ENCODE peak calls at places on chromosomes 13 and 19, in seven cellular contexts. V is NT2/D1; O is ascending aorta; Q is colonic mucosa; X is adrenal gland; Z is effector memory CD4-positive, alpha-beta T cell; H is A549. P is an unnamed sample. For H3K4me1, the result is how much of the 10 kb centered on the place peaks cover.

GRCh38 chr19:35937345-35938281 is 1.4 kb downstream of the LRFN3 start:
- DNase-seq in X (no peak), V (no peak), Q (no peak), O (no peak), Z (no peak), H (no peak), P (no peak)

GRCh38 chr13:48493851-48494250 is 39.0 kb downstream of the RCBTB2 start:
- DNase-seq in Z (no peak), H (no peak), O (no peak), Q (no peak), V (no peak), X (no peak), P (no peak)

GRCh38 chr13:79941752-79942151 is 399.2 kb downstream of the SPRY2 start:
- DNase-seq in Q (no peak), X (no peak), O (no peak), Z (no peak), H (no peak), V (no peak), P (no peak)

GRCh38 chr19:14689598-14690503 is at the start of gene ZNF333:
- DNase-seq in V (peak), H (peak), X (peak), O (peak), Z (peak), Q (peak), P (peak)

GRCh38 chr19:43457809-43458208 is 7.6 kb downstream of the LYPD3 start:
- DNase-seq in H (no peak), Z (no peak), X (no peak), O (no peak), V (no peak), Q (no peak), P (no peak)

GRCh38 chr13:107034236-107034635 is 466.3 kb upstream of the ARGLU1 start:
- DNase-seq in V (no peak), Q (no peak), H (no peak), Z (no peak), X (no peak), O (no peak), P (no peak)

GRCh38 chr13:94236876-94237275 is 242.6 kb downstream of the DCT start:
- DNase-seq in O (no peak), H (no peak), Z (no peak), Q (no peak), X (no peak), V (no peak), P (no peak)

GRCh38 chr19:35738887-35739229 is 3.4 kb downstream of the IGFLR1 start:
- DNase-seq in H (no peak), V (no peak), Z (no peak), Q (no peak), O (no peak), X (no peak), P (no peak)

GRCh38 chr13:107069107-107069776 is 501.3 kb upstream of the ARGLU1 start:
- DNase-seq in X (no peak), V (no peak), Q (no peak), Z (no peak), O (no peak), H (peak), P (no peak)

GRCh38 chr13:57624565-57625435 is 6.7 kb upstream of the PCDH17 start:
- DNase-seq in Z (no peak), H (peak), V (no peak), X (peak), O (no peak), Q (no peak), P (peak)

GRCh38 chr19:48539503-48540096 is 12.4 kb upstream of the SULT2B1 start:
- DNase-seq in X (no peak), O (no peak), Z (no peak), V (no peak), Q (peak), H (peak), P (no peak)

GRCh38 chr19:54125713-54126112 is 10.2 kb downstream of the PRPF31 start:
- DNase-seq in H (no peak), V (no peak), O (no peak), Q (no peak), X (no peak), Z (no peak), P (no peak)

GRCh38 chr13:86870388-86870966 is 800.7 kb upstream of the SLITRK5 start:
- DNase-seq in O (no peak), Q (no peak), V (no peak), Z (no peak), X (no peak), H (peak), P (no peak)

GRCh38 chr13:42073683-42074082 is 25.2 kb downstream of the DGKH start:
- DNase-seq in V (no peak), Q (no peak), H (no peak), X (no peak), O (no peak), Z (no peak), P (no peak)

GRCh38 chr13:71643466-71643865 is 223.5 kb downstream of the DACH1 start:
- DNase-seq in O (no peak), V (no peak), H (no peak), X (no peak), Q (no peak), Z (no peak), P (no peak)

GRCh38 chr19:29927944-29928669 is 13.9 kb upstream of the URI1 start:
- DNase-seq in O (no peak), Z (no peak), H (no peak), V (no peak), Q (no peak), X (peak), P (no peak)

GRCh38 chr19:15436012-15436825 is 13.5 kb downstream of the WIZ start:
- DNase-seq in X (no peak), Q (no peak), Z (no peak), H (no peak), O (no peak), V (no peak), P (no peak)

GRCh38 chr13:94993608-94994007 is 281.3 kb upstream of the SOX21 start:
- DNase-seq in V (no peak), Z (no peak), O (no peak), H (no peak), Q (no peak), X (no peak), P (no peak)

GRCh38 chr13:20412761-20413355 is 112.8 kb downstream of the CRYL1 start:
- DNase-seq in X (no peak), O (no peak), Z (no peak), Q (no peak), V (peak), H (no peak), P (no peak)

GRCh38 chr19:41023193-41023592 is 32.1 kb downstream of the CYP2B6 start:
- DNase-seq in Z (no peak), X (no peak), V (no peak), Q (no peak), H (no peak), O (no peak), P (no peak)

GRCh38 chr13:100156786-100157185 is 67.9 kb downstream of the PCCA start:
- DNase-seq in V (no peak), X (no peak), H (no peak), Z (no peak), O (no peak), Q (no peak), P (no peak)

GRCh38 chr19:8001995-8002849 is 3.2 kb downstream of the ELAVL1 start:
- DNase-seq in V (peak), X (peak), H (peak), Z (peak), Q (peak), O (peak), P (peak)

GRCh38 chr13:106752584-106753202 is 184.8 kb upstream of the ARGLU1 start:
- DNase-seq in Q (no peak), Z (no peak), V (no peak), O (no peak), H (no peak), X (peak), P (no peak)

GRCh38 chr13:23160241-23161175 is 20.3 kb upstream of the SGCG start:
- DNase-seq in O (no peak), Z (no peak), Q (no peak), V (no peak), X (no peak), H (no peak), P (no peak)

GRCh38 chr13:64884976-64885375 is 2345.2 kb downstream of the PCDH9 start:
- DNase-seq in Q (no peak), X (no peak), Z (no peak), O (no peak), V (no peak), H (no peak), P (no peak)

GRCh38 chr13:66992183-66992582 is 238.0 kb downstream of the PCDH9 start:
- DNase-seq in H (peak), V (no peak), X (no peak), Z (no peak), O (no peak), Q (no peak), P (no peak)

GRCh38 chr13:24660023-24660806 is 20.0 kb upstream of the ATP12A start:
- DNase-seq in X (no peak), Z (no peak), V (no peak), O (no peak), Q (peak), H (no peak), P (no peak)

GRCh38 chr13:71115301-71115700 is 751.7 kb downstream of the DACH1 start:
- DNase-seq in X (no peak), O (no peak), H (no peak), Q (no peak), V (no peak), Z (no peak), P (no peak)

GRCh38 chr13:50179977-50180376 is 164.7 kb downstream of the KCNRG start:
- DNase-seq in Q (no peak), X (no peak), H (no peak), V (no peak), O (no peak), Z (no peak), P (no peak)

GRCh38 chr13:27524981-27525975 is 74.9 kb upstream of the MTIF3 start:
- DNase-seq in V (no peak), Z (no peak), O (no peak), H (no peak), X (no peak), Q (no peak), P (no peak)

GRCh38 chr13:97600438-97601080 is 166.6 kb downstream of the RAP2A start:
- DNase-seq in Q (no peak), X (no peak), H (peak), Z (no peak), O (no peak), V (no peak), P (no peak)

GRCh38 chr13:99955747-99956472 is 15.7 kb downstream of the ZIC5 start:
- DNase-seq in H (no peak), V (no peak), Z (no peak), X (no peak), Q (no peak), O (no peak), P (no peak)

GRCh38 chr13:49256841-49257240 is 9.1 kb downstream of the CDADC1 start:
- DNase-seq in Q (no peak), V (no peak), H (no peak), X (no peak), Z (no peak), O (no peak), P (no peak)

GRCh38 chr13:110271313-110271712 is 35.6 kb downstream of the COL4A1 start:
- DNase-seq in H (no peak), X (no peak), Q (no peak), O (no peak), V (no peak), Z (no peak), P (no peak)

GRCh38 chr13:46176756-46177155 is 5.2 kb downstream of the LCP1 start:
- DNase-seq in O (no peak), V (no peak), X (no peak), Z (no peak), H (no peak), Q (no peak), P (no peak)
- H3K4me3 ChIP-seq in O (no peak), V (no peak), X (no peak), Z (peak), H (no peak), Q (no peak), P (no peak)

DNA sequence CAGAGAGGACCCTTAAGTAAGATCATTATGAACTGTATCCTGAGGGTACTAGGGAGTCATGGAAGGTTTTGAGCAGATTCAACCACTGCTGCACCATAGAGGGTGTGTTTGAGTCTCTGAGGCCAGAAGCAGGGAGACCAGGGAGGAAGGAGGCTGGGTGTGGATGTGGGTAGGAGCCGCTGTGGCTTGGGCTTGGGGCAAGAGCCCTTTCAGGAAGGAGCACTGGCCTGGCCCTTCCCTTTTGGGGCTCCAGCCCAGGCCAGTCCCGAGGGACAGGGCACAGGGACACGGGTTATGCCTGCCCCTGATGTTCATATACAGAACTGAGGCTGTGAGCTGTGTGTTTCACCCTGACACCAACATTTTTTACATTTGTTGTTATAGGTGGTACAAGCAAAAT is 7.2 kb downstream of the CIC start:
- DNase-seq in H (no peak), X (no peak), Z (no peak), Q (no peak), V (no peak), O (no peak), P (no peak)
- H3K4me1 ChIP-seq in H (under half), X (under half), Z (under half), Q (under half), V (under half), O (under half), P (under half)

DNA sequence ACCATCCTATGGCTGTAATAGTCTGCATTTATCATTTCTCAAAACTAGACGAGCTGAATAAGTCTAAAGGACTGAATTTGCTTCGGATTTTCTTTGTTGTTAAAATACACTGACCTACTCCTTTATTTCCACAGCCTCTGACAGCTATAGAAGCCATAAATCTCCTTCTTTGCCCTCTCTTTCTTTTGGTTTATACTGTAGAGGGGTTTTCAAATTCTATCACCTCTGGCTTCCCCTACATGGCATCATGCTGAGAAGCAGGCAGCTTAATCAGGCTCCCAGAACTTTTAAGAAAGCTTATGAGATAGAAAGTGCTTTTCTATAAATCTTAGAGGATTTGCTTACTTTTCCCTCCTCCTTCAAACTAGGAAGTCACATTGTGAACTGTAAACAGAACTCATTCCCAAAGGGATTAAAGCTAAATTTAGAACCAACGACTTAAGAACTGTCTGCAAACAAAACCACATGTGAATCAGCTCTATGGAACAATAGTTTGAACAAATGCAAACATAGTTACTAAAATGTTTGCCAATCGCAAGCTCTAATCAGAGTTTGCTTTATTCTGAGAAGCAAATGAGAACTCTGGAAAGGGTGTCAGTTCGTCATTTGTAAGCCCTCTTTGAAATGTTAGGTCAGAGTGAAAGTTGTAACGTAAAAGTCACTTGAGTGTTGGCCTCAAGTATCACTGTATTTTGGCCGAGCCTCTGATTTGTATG is 344.0 kb downstream of the RFC3 start:
- DNase-seq in H (peak), Q (no peak), O (no peak), X (no peak), Z (no peak), V (no peak), P (no peak)
- H3K4me3 ChIP-seq in H (no peak), Q (no peak), O (peak), X (no peak), Z (no peak), V (no peak), P (no peak)

GRCh38 chr13:34223984-34224383 is 406.0 kb downstream of the RFC3 start:
- DNase-seq in O (no peak), V (no peak), X (no peak), H (peak), Q (no peak), Z (no peak), P (no peak)

GRCh38 chr13:34230271-34230670 is 412.3 kb downstream of the RFC3 start:
- DNase-seq in V (no peak), O (no peak), X (no peak), Q (no peak), H (no peak), Z (no peak), P (no peak)

DNA sequence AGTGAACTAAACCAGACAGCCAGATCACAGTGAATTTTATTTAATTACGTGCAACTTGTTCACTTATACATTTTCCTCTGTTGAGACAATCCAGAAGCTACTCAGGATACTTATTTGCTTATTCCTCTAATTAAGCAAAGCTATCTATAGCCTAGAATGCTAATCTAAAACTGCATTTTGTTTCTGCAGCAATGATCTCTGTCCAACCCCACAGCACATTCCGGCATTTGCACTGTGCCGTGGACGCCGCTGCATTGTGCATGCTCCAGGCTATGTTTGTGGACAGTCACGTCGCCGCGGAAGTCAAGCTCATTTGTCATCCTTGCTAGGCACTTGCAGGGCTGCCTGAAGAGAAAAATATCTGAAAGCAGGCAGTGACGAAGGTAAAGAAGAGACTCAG is 406.9 kb downstream of the RFC3 start:
- DNase-seq in H (no peak), Z (no peak), V (no peak), Q (no peak), O (no peak), X (no peak), P (no peak)
- H3K4me1 ChIP-seq in H (under half), Z (under half), V (under half), Q (under half), O (under half), X (under half), P (under half)

DNA sequence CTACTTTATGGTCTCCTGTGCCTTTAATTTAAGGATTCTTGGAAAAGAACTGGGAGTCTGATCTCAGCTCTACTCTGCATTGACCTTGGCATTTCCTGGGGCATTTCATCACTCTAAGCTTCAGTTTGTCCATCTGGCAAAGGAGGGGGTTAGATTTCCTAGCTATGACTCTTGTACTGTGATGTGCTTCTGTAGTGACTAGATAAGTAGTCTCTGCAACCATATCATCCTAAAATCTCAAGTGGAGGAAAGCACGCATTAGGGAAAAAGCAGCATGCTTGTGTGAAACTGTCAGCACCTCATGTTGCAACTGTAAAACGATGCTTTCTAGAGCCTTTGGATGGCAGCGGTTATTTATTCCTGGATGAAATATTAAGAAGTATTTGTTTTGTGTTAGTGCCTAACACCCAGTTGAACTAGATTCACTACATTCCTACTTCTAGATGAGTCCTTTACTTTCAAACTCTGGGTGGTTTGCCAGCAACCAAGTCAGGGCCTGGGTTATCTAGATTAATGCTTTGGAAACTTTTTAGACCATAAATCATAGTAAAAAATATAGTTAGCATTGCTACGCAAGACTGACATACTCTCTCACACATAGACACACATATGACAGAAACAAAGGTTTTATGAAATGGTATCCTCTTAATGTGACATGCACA is 6.8 kb downstream of the WDFY2 start:
- DNase-seq in Z (no peak), O (no peak), Q (no peak), X (peak), H (peak), V (no peak), P (no peak)
- H3K4me3 ChIP-seq in Z (no peak), O (peak), Q (no peak), X (no peak), H (peak), V (no peak), P (no peak)

GRCh38 chr13:89701913-89702312 is 1645.6 kb upstream of the MIR17HG start:
- DNase-seq in H (no peak), V (no peak), O (no peak), X (no peak), Z (no peak), Q (no peak), P (no peak)

GRCh38 chr13:89708013-89708412 is 1639.5 kb upstream of the MIR17HG start:
- DNase-seq in H (no peak), Q (no peak), X (no peak), Z (no peak), V (no peak), O (no peak), P (no peak)

DNA sequence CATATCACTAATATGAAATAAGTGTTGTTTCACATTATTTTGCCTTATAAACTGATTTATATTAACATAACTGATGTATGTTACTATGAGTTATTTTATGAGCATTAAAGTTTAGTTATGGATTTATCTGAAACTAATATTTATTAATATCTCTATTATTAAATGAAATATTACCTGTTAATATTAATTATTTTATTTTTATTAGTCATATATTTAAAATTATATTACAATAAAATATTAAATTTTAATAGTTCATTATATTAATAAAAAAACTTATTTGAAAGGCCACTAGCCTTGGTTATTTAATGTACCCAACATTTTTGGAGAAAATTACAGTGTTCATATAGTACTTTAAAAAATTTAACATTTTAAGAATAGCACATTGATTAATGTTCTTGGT is 1643.4 kb upstream of the MIR17HG start:
- DNase-seq in V (no peak), X (no peak), Z (no peak), O (no peak), H (no peak), Q (no peak), P (no peak)
- H3K4me1 ChIP-seq in V (under half), X (under half), Z (under half), O (under half), H (under half), Q (under half), P (under half)

P was measured in mucosa of descending colon.